ENCODE peak calls at places on chromosomes 13 and 19, in ten cellular contexts. E, R, H, Z, J, S, T, K, L and C are unnamed samples.

GRCh38 chr19:46741447-46741846 is 4.4 kb upstream of the FKRP start:
- DNase-seq in E (no peak), R (no peak), H (no peak), Z (no peak), J (no peak), S (no peak), T (no peak), K (no peak), L (no peak), C (no peak)

GRCh38 chr19:35346193-35347052 is 1.3 kb upstream of the FFAR1 start:
- DNase-seq in E (peak), R (no peak), H (peak), Z (no peak), J (no peak), S (peak), T (no peak), K (no peak), L (no peak), C (no peak)

GRCh38 chr19:15432018-15432494 is 13.3 kb upstream of the AKAP8L start:
- DNase-seq in E (no peak), R (peak), H (peak), Z (no peak), J (no peak), S (peak), T (no peak), K (no peak), L (peak), C (no peak)

GRCh38 chr13:102293723-102294122 is 108.1 kb downstream of the FGF14 start:
- DNase-seq in E (no peak), R (no peak), H (no peak), Z (no peak), J (no peak), S (no peak), T (no peak), K (no peak), L (no peak), C (no peak)

GRCh38 chr13:19634129-19634740 is 776 bp downstream of the MPHOSPH8 start:
- DNase-seq in E (no peak), R (peak), H (no peak), Z (no peak), J (no peak), S (peak), T (peak), K (peak), L (peak), C (peak)

GRCh38 chr19:21463449-21464105 is 41.8 kb upstream of the ZNF429 start:
- DNase-seq in E (no peak), R (peak), H (peak), Z (no peak), J (no peak), S (no peak), T (no peak), K (no peak), L (peak), C (peak)

GRCh38 chr13:67223742-67224141 is 6.4 kb downstream of the PCDH9 start:
- DNase-seq in E (no peak), R (no peak), H (no peak), Z (no peak), J (no peak), S (no peak), T (no peak), K (no peak), L (no peak), C (no peak)

GRCh38 chr19:4993683-4994082 is 24.8 kb downstream of the KDM4B start:
- DNase-seq in E (no peak), R (no peak), H (no peak), Z (no peak), J (no peak), S (no peak), T (no peak), K (no peak), L (no peak), C (no peak)

GRCh38 chr13:91534996-91535395 is 136.6 kb downstream of the GPC5 start:
- DNase-seq in E (no peak), R (no peak), H (no peak), Z (no peak), J (no peak), S (no peak), T (no peak), K (no peak), L (no peak), C (no peak)

GRCh38 chr13:98900442-98900841 is 77.4 kb downstream of the DOCK9 start:
- DNase-seq in E (no peak), R (no peak), H (no peak), Z (no peak), J (no peak), S (no peak), T (no peak), K (no peak), L (no peak), C (no peak)

GRCh38 chr13:40505196-40505595 is 161.2 kb downstream of the FOXO1 start:
- DNase-seq in E (no peak), R (no peak), H (no peak), Z (no peak), J (no peak), S (no peak), T (no peak), K (no peak), L (no peak), C (peak)

GRCh38 chr13:63435668-63436275 is 2020.1 kb upstream of the PCDH20 start:
- DNase-seq in E (no peak), R (no peak), H (no peak), Z (no peak), J (peak), S (no peak), T (peak), K (peak), L (peak), C (no peak)

GRCh38 chr13:107799001-107799400 is 416.3 kb downstream of the LIG4 start:
- DNase-seq in E (no peak), R (no peak), H (no peak), Z (no peak), J (no peak), S (no peak), T (no peak), K (no peak), L (peak), C (peak)